ENCODE peak calls at places on chromosomes 4 and X, in nine cellular contexts. One of them, this sample, is unnamed.

GRCh38 chr4:110793381-110793801 is 170.5 kb upstream of the PITX2 start:
- DNase-seq in H9: no peak
- DNase-seq in hepatocyte: peak; percentile 20
- DNase-seq in GM23338: no peak
- DNase-seq in PC-9: no peak
- DNase-seq in astrocyte: peak; percentile 10
- DNase-seq in neural progenitor cell: peak; percentile 43
- DNase-seq in endothelial cell of umbilical vein: no peak
- DNase-seq in GM23248: peak; percentile 29
- DNase-seq in this sample: no peak

GRCh38 chr4:94653984-94654609 is 103.7 kb upstream of the BMPR1B start:
- DNase-seq in H9: no peak
- DNase-seq in hepatocyte: no peak
- DNase-seq in GM23338: no peak
- DNase-seq in PC-9: no peak
- DNase-seq in astrocyte: no peak
- DNase-seq in neural progenitor cell: peak; percentile 26
- DNase-seq in endothelial cell of umbilical vein: no peak
- DNase-seq in GM23248: peak; percentile 43
- DNase-seq in this sample: no peak

GRCh38 chr4:136680271-136680670 is 852.0 kb downstream of the PCDH18 start:
- DNase-seq in H9: no peak
- DNase-seq in hepatocyte: peak; percentile 34
- DNase-seq in GM23338: no peak
- DNase-seq in PC-9: no peak
- DNase-seq in astrocyte: no peak
- DNase-seq in neural progenitor cell: peak; percentile 6
- DNase-seq in endothelial cell of umbilical vein: no peak
- DNase-seq in GM23248: no peak
- DNase-seq in this sample: no peak

GRCh38 chrX:16155586-16155985 is 11.7 kb upstream of the MAGEB17 start:
- DNase-seq in H9: no peak
- DNase-seq in hepatocyte: no peak
- DNase-seq in GM23338: no peak
- DNase-seq in PC-9: no peak
- DNase-seq in astrocyte: no peak
- DNase-seq in neural progenitor cell: no peak
- DNase-seq in endothelial cell of umbilical vein: no peak
- DNase-seq in GM23248: no peak
- DNase-seq in this sample: no peak

GRCh38 chr4:107774681-107775080 is 50.1 kb upstream of the SGMS2 start:
- DNase-seq in H9: no peak
- DNase-seq in hepatocyte: no peak
- DNase-seq in GM23338: no peak
- DNase-seq in PC-9: no peak
- DNase-seq in astrocyte: no peak
- DNase-seq in neural progenitor cell: no peak
- DNase-seq in endothelial cell of umbilical vein: no peak
- DNase-seq in GM23248: no peak
- DNase-seq in this sample: no peak

GRCh38 chr4:153488006-153488718 is 22.0 kb downstream of the TMEM131L start:
- DNase-seq in H9: no peak
- DNase-seq in hepatocyte: no peak
- DNase-seq in GM23338: no peak
- DNase-seq in PC-9: no peak
- DNase-seq in astrocyte: peak; percentile 63
- DNase-seq in neural progenitor cell: no peak
- DNase-seq in endothelial cell of umbilical vein: peak; percentile 50
- DNase-seq in GM23248: no peak
- DNase-seq in this sample: no peak

GRCh38 chr4:8316251-8316771 is 46.8 kb downstream of the HTRA3 start:
- DNase-seq in H9: no peak
- DNase-seq in hepatocyte: no peak
- DNase-seq in GM23338: peak; percentile 33
- DNase-seq in PC-9: no peak
- DNase-seq in astrocyte: no peak
- DNase-seq in neural progenitor cell: no peak
- DNase-seq in endothelial cell of umbilical vein: no peak
- DNase-seq in GM23248: no peak
- DNase-seq in this sample: peak; percentile 27

GRCh38 chr4:2923141-2923551 is 40.1 kb downstream of the NOP14 start:
- DNase-seq in H9: no peak
- DNase-seq in hepatocyte: no peak
- DNase-seq in GM23338: no peak
- DNase-seq in PC-9: no peak
- DNase-seq in astrocyte: peak; percentile 51
- DNase-seq in neural progenitor cell: no peak
- DNase-seq in endothelial cell of umbilical vein: no peak
- DNase-seq in GM23248: no peak
- DNase-seq in this sample: peak; percentile 35

GRCh38 chr4:98546910-98547544 is 111.4 kb downstream of the TSPAN5 start:
- DNase-seq in H9: no peak
- DNase-seq in hepatocyte: no peak
- DNase-seq in GM23338: peak; percentile 45
- DNase-seq in PC-9: no peak
- DNase-seq in astrocyte: peak; percentile 66
- DNase-seq in neural progenitor cell: peak; percentile 44
- DNase-seq in endothelial cell of umbilical vein: peak; percentile 59
- DNase-seq in GM23248: peak; percentile 86
- DNase-seq in this sample: peak; percentile 90

GRCh38 chr4:106136777-106137331 is 179.2 kb downstream of the TBCK start:
- DNase-seq in H9: no peak
- DNase-seq in hepatocyte: no peak
- DNase-seq in GM23338: no peak
- DNase-seq in PC-9: no peak
- DNase-seq in astrocyte: no peak
- DNase-seq in neural progenitor cell: no peak
- DNase-seq in endothelial cell of umbilical vein: no peak
- DNase-seq in GM23248: no peak
- DNase-seq in this sample: no peak

GRCh38 chrX:27336466-27337091 is 126.6 kb downstream of the PPP4R3C start:
- DNase-seq in H9: peak; percentile 48
- DNase-seq in hepatocyte: peak; percentile 40
- DNase-seq in GM23338: peak; percentile 53
- DNase-seq in PC-9: peak; percentile 19
- DNase-seq in astrocyte: no peak
- DNase-seq in neural progenitor cell: peak; percentile 40
- DNase-seq in endothelial cell of umbilical vein: peak; percentile 16
- DNase-seq in GM23248: peak; percentile 34
- DNase-seq in this sample: peak; percentile 73

GRCh38 chrX:118988913-118989312 is 14.5 kb downstream of the LONRF3 start:
- DNase-seq in H9: no peak
- DNase-seq in hepatocyte: no peak
- DNase-seq in GM23338: no peak
- DNase-seq in PC-9: no peak
- DNase-seq in astrocyte: no peak
- DNase-seq in neural progenitor cell: no peak
- DNase-seq in endothelial cell of umbilical vein: no peak
- DNase-seq in GM23248: no peak
- DNase-seq in this sample: no peak

GRCh38 chr4:118797558-118798142 is 38.3 kb downstream of the SEC24D start:
- DNase-seq in H9: no peak
- DNase-seq in hepatocyte: no peak
- DNase-seq in GM23338: no peak
- DNase-seq in PC-9: no peak
- DNase-seq in astrocyte: peak; percentile 46
- DNase-seq in neural progenitor cell: no peak
- DNase-seq in endothelial cell of umbilical vein: peak; percentile 65
- DNase-seq in GM23248: peak; percentile 74
- DNase-seq in this sample: peak; percentile 85

GRCh38 chr4:106869551-106869950 is 166.6 kb downstream of the DKK2 start:
- DNase-seq in H9: no peak
- DNase-seq in hepatocyte: no peak
- DNase-seq in GM23338: no peak
- DNase-seq in PC-9: no peak
- DNase-seq in astrocyte: peak; percentile 47
- DNase-seq in neural progenitor cell: no peak
- DNase-seq in endothelial cell of umbilical vein: no peak
- DNase-seq in GM23248: peak; percentile 86
- DNase-seq in this sample: no peak

GRCh38 chrX:15016051-15016450 is 142.8 kb downstream of the MOSPD2 start:
- DNase-seq in H9: no peak
- DNase-seq in hepatocyte: no peak
- DNase-seq in GM23338: no peak
- DNase-seq in PC-9: no peak
- DNase-seq in astrocyte: peak; percentile 4
- DNase-seq in neural progenitor cell: no peak
- DNase-seq in endothelial cell of umbilical vein: no peak
- DNase-seq in GM23248: peak; percentile 9
- DNase-seq in this sample: no peak

GRCh38 chr4:88969746-88970145 is 87.2 kb downstream of the FAM13A start:
- DNase-seq in H9: no peak
- DNase-seq in hepatocyte: no peak
- DNase-seq in GM23338: no peak
- DNase-seq in PC-9: no peak
- DNase-seq in astrocyte: no peak
- DNase-seq in neural progenitor cell: no peak
- DNase-seq in endothelial cell of umbilical vein: no peak
- DNase-seq in GM23248: no peak
- DNase-seq in this sample: no peak

GRCh38 chrX:2974946-2975345 is 31.4 kb upstream of the ARSH start:
- DNase-seq in H9: no peak
- DNase-seq in hepatocyte: no peak
- DNase-seq in GM23338: no peak
- DNase-seq in PC-9: no peak
- DNase-seq in astrocyte: peak; percentile 49
- DNase-seq in neural progenitor cell: no peak
- DNase-seq in endothelial cell of umbilical vein: no peak
- DNase-seq in GM23248: peak; percentile 4
- DNase-seq in this sample: no peak

GRCh38 chr4:7620814-7621176 is 186.1 kb upstream of the PSAPL1 start:
- DNase-seq in H9: no peak
- DNase-seq in hepatocyte: no peak
- DNase-seq in GM23338: no peak
- DNase-seq in PC-9: no peak
- DNase-seq in astrocyte: no peak
- DNase-seq in neural progenitor cell: peak; percentile 31
- DNase-seq in endothelial cell of umbilical vein: no peak
- DNase-seq in GM23248: no peak
- DNase-seq in this sample: peak; percentile 26

GRCh38 chrX:17633546-17633945 is 103.7 kb upstream of the SCML1 start:
- DNase-seq in H9: no peak
- DNase-seq in hepatocyte: no peak
- DNase-seq in GM23338: no peak
- DNase-seq in PC-9: no peak
- DNase-seq in astrocyte: no peak
- DNase-seq in neural progenitor cell: no peak
- DNase-seq in endothelial cell of umbilical vein: peak; percentile 70
- DNase-seq in GM23248: no peak
- DNase-seq in this sample: peak; percentile 42
- H2AFZ ChIP-seq in H9: no peak overlapping the region
- H2AFZ ChIP-seq in hepatocyte: no peak overlapping the region
- H2AFZ ChIP-seq in GM23338: no peak overlapping the region
- H2AFZ ChIP-seq in PC-9: no peak overlapping the region
- H2AFZ ChIP-seq in astrocyte: no peak overlapping the region
- H2AFZ ChIP-seq in neural progenitor cell: no peak overlapping the region
- H2AFZ ChIP-seq in endothelial cell of umbilical vein: peak overlapping the region; percentile 66
- H2AFZ ChIP-seq in GM23248: peak overlapping the region; percentile 70
- H2AFZ ChIP-seq in this sample: peak overlapping the region; percentile 51

GRCh38 chrX:12360389-12360788 is 222.1 kb downstream of the FRMPD4 start:
- DNase-seq in H9: no peak
- DNase-seq in hepatocyte: no peak
- DNase-seq in GM23338: no peak
- DNase-seq in PC-9: no peak
- DNase-seq in astrocyte: peak; percentile 71
- DNase-seq in neural progenitor cell: no peak
- DNase-seq in endothelial cell of umbilical vein: peak; percentile 57
- DNase-seq in GM23248: peak; percentile 5
- DNase-seq in this sample: no peak
- H2AFZ ChIP-seq in H9: no peak overlapping the region
- H2AFZ ChIP-seq in hepatocyte: no peak overlapping the region
- H2AFZ ChIP-seq in GM23338: no peak overlapping the region
- H2AFZ ChIP-seq in PC-9: no peak overlapping the region
- H2AFZ ChIP-seq in astrocyte: no peak overlapping the region
- H2AFZ ChIP-seq in neural progenitor cell: no peak overlapping the region
- H2AFZ ChIP-seq in endothelial cell of umbilical vein: no peak overlapping the region
- H2AFZ ChIP-seq in GM23248: no peak overlapping the region
- H2AFZ ChIP-seq in this sample: no peak overlapping the region

DNA sequence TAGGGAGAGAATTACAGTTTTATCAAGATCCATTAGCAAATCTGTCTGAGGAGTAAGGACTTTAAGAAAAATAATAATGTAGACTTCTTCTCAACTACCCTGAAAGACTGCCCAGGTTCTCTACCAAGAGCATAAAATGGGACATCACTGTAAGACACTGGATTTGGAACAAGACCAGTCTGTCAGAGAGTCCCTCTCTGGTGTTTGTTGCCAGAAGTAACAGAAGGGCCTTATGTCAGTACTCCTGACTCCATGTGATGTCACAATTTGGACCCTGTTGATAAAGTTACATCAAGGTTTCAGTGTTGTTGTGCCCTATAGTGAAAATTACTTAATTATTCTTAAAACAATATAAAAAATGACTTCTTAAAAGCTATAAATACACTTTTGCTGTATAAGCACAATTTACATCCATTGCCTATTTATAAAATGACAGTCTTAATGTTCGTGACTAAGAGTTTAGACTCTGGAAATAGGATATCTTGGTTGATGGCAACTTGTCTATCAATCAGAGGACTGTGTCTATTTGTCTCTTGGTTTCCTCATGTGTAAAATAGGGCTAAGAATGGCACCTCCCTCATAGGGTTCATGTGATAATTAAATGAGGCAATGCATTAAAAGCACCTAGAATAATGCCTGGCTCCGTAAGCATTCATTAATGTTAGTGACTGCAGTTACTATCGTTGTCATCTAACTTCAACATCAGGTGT is 57.8 kb downstream of the RS1 start:
- DNase-seq in H9: no peak
- DNase-seq in hepatocyte: no peak
- DNase-seq in GM23338: no peak
- DNase-seq in PC-9: no peak
- DNase-seq in astrocyte: no peak
- DNase-seq in neural progenitor cell: no peak
- DNase-seq in endothelial cell of umbilical vein: no peak
- DNase-seq in GM23248: no peak
- DNase-seq in this sample: no peak
- H2AFZ ChIP-seq in H9: no peak overlapping the region
- H2AFZ ChIP-seq in hepatocyte: no peak overlapping the region
- H2AFZ ChIP-seq in GM23338: no peak overlapping the region
- H2AFZ ChIP-seq in PC-9: no peak overlapping the region
- H2AFZ ChIP-seq in astrocyte: no peak overlapping the region
- H2AFZ ChIP-seq in neural progenitor cell: no peak overlapping the region
- H2AFZ ChIP-seq in endothelial cell of umbilical vein: no peak overlapping the region
- H2AFZ ChIP-seq in GM23248: no peak overlapping the region
- H2AFZ ChIP-seq in this sample: no peak overlapping the region

DNA sequence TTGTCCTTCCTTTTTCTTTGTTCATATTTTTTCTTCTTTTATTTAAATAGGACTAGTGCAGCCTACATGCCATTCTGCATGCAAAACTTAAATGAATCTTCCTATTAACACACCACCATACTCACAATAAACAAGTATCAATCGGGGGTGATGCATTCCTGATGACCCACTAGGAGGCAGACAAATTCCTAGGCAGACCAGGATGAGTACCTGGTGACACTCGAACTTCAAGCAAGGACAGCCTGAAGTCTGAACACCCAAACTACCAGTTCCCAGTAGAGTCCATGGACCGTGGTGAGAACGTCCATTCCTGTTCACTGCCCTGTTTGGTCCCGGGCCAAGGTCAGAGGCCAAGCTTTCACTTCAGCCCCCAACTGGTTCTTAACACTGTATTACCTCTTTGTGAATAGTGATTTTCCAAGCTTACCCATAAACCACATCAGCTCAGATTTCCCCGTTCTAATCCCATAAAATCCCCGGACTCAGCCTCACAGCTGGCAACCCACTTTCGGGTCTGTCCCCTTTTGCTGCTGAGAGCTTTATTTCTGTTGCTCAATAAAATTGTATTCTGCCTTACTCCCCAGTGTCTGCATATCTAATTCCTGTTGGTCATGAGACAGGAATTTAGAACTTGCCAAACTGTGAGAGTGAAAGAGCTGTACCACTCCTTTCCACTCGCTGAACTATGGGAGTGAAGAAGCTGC is 1286.6 kb downstream of the FSTL5 start:
- DNase-seq in H9: no peak
- DNase-seq in hepatocyte: no peak
- DNase-seq in GM23338: peak; percentile 6
- DNase-seq in PC-9: no peak
- DNase-seq in astrocyte: peak; percentile 0
- DNase-seq in neural progenitor cell: peak; percentile 4
- DNase-seq in endothelial cell of umbilical vein: no peak
- DNase-seq in GM23248: no peak
- DNase-seq in this sample: no peak
- H2AFZ ChIP-seq in H9: no peak overlapping the region
- H2AFZ ChIP-seq in hepatocyte: no peak overlapping the region
- H2AFZ ChIP-seq in GM23338: peak overlapping the region; percentile 43
- H2AFZ ChIP-seq in PC-9: no peak overlapping the region
- H2AFZ ChIP-seq in astrocyte: no peak overlapping the region
- H2AFZ ChIP-seq in neural progenitor cell: no peak overlapping the region
- H2AFZ ChIP-seq in endothelial cell of umbilical vein: no peak overlapping the region
- H2AFZ ChIP-seq in GM23248: no peak overlapping the region
- H2AFZ ChIP-seq in this sample: no peak overlapping the region

This sample was measured in osteoblast.